ENCODE peak calls at places on chromosomes 3 and 15, in eight cellular contexts. Z is adrenal gland, B is SIG-M5, M is anterior cingulate cortex, Y is GDM1, S is mesothelial cell of epicardium, D is Calu3, G is PC-3. Q is an unnamed sample.

GRCh38 chr3:48409291-48410201 is 20.3 kb downstream of the PLXNB1 start:
- DNase-seq in S (no peak), B (no peak), G (no peak), Z (peak; percentile 10), M (no peak), D (no peak), Y (no peak), Q (no peak)

GRCh38 chr3:104102386-104102785 is 1264.3 kb upstream of the ALCAM start:
- DNase-seq in Y (peak; percentile 16), B (no peak), D (peak; percentile 19), M (no peak), S (no peak), Z (no peak), G (peak; percentile 64), Q (no peak)

GRCh38 chr3:126959921-126960603 is 22.9 kb upstream of the PLXNA1 start:
- DNase-seq in S (no peak), M (no peak), B (no peak), Y (no peak), Z (no peak), G (peak; percentile 83), D (no peak), Q (peak; percentile 41)

GRCh38 chr3:133745981-133746721 is at the start of gene TF:
- DNase-seq in S (no peak), G (no peak), D (peak; percentile 45), B (no peak), Y (no peak), M (peak; percentile 66), Z (no peak), Q (peak; percentile 32)

GRCh38 chr3:36060950-36061349 is 319.4 kb upstream of the STAC start:
- DNase-seq in D (no peak), M (no peak), Z (no peak), B (no peak), G (peak; percentile 88), S (no peak), Y (no peak), Q (no peak)

GRCh38 chr3:15041950-15042349 is 23.2 kb downstream of the MRPS25 start:
- DNase-seq in B (no peak), S (no peak), D (no peak), G (no peak), M (no peak), Z (no peak), Y (no peak), Q (no peak)

GRCh38 chr3:183895296-183895695 is 10.6 kb upstream of the PARL start:
- DNase-seq in B (no peak), S (no peak), Y (peak; percentile 16), Z (no peak), G (peak; percentile 71), D (peak; percentile 51), M (no peak), Q (no peak)

GRCh38 chr3:154122912-154123559 is 1.8 kb downstream of the ARHGEF26 start:
- DNase-seq in M (no peak), D (peak; percentile 22), B (no peak), G (peak; percentile 41), Z (no peak), Y (no peak), S (no peak), Q (peak; percentile 42)

GRCh38 chr3:186109897-186110803 is 1.3 kb upstream of the ETV5 start:
- DNase-seq in M (no peak), B (no peak), S (no peak), D (peak; percentile 30), Z (peak; percentile 48), G (no peak), Y (no peak), Q (peak; percentile 29)

GRCh38 chr3:88188436-88188835 is 38.7 kb downstream of the C3orf38 start:
- DNase-seq in B (no peak), S (no peak), M (peak; percentile 6), D (no peak), G (peak; percentile 36), Z (no peak), Y (no peak), Q (no peak)

GRCh38 chr3:193389335-193389734 is 10.8 kb upstream of the ATP13A5 start:
- DNase-seq in Y (no peak), B (no peak), G (no peak), S (no peak), Z (no peak), D (no peak), M (no peak), Q (no peak)

GRCh38 chr3:140268610-140269009 is 333.6 kb downstream of the CLSTN2 start:
- DNase-seq in G (no peak), M (no peak), D (no peak), S (no peak), Y (no peak), B (no peak), Z (no peak), Q (no peak)

GRCh38 chr15:100713163-100713867 is 110.9 kb downstream of the ASB7 start:
- DNase-seq in B (no peak), G (peak; percentile 99), S (no peak), Y (no peak), M (no peak), Z (no peak), D (peak; percentile 97), Q (no peak)

GRCh38 chr3:15292765-15293522 is 39.4 kb downstream of the SH3BP5 start:
- DNase-seq in D (no peak), G (no peak), M (no peak), Z (peak; percentile 92), Y (no peak), S (no peak), B (no peak), Q (peak; percentile 26)

GRCh38 chr3:187318819-187319616 is 27.5 kb upstream of the MASP1 start:
- DNase-seq in M (peak; percentile 15), S (no peak), B (no peak), Y (peak; percentile 10), G (peak; percentile 67), Z (peak; percentile 48), D (peak; percentile 60), Q (peak; percentile 28)

GRCh38 chr15:55587321-55588069 is 650 bp downstream of the PYGO1 start:
- DNase-seq in D (peak; percentile 36), B (no peak), G (peak; percentile 28), Z (peak; percentile 35), Y (no peak), M (no peak), S (peak; percentile 55), Q (peak; percentile 60)

GRCh38 chr3:14837188-14837587 is 18.4 kb downstream of the FGD5 start:
- DNase-seq in Y (no peak), S (no peak), M (no peak), Z (no peak), B (no peak), G (no peak), D (no peak), Q (no peak)

GRCh38 chr3:172148702-172149565 is 109.6 kb downstream of the FNDC3B start:
- DNase-seq in D (no peak), G (no peak), B (no peak), Z (no peak), Y (no peak), M (no peak), S (no peak), Q (no peak)

GRCh38 chr15:55552926-55553325 is 35.2 kb downstream of the PYGO1 start:
- DNase-seq in Y (no peak), G (no peak), S (no peak), D (no peak), Z (no peak), M (no peak), B (no peak), Q (no peak)